ENCODE peak calls at places on chromosomes 13 and 19, in eight cellular contexts. Q is small intestine; I is amygdala; X is Ammon's horn; T is NCI-H146; W is naive thymus-derived CD8-positive, alpha-beta T cell; J is KBM-7; S is head of caudate nucleus. E is an unnamed sample.

GRCh38 chr13:41694902-41695301 is 237.6 kb downstream of the RGCC start:
- DNase-seq in Q (no peak), T (no peak), S (no peak), W (no peak), X (no peak), J (peak), I (no peak), E (no peak)

GRCh38 chr19:4284176-4284958 is 5.3 kb downstream of the SHD start:
- DNase-seq in X (no peak), W (no peak), I (no peak), Q (peak), T (no peak), J (peak), S (no peak), E (no peak)

GRCh38 chr13:51221674-51222509 is at the start of gene FAM124A:
- DNase-seq in Q (peak), S (peak), T (peak), I (no peak), X (peak), W (no peak), J (peak), E (peak)

GRCh38 chr13:35881360-35881759 is 249.8 kb downstream of the DCLK1 start:
- DNase-seq in J (no peak), I (no peak), Q (no peak), S (peak), W (no peak), T (no peak), X (peak), E (no peak)

GRCh38 chr13:41546372-41547252 is 89.3 kb downstream of the RGCC start:
- DNase-seq in Q (no peak), T (no peak), W (no peak), I (no peak), J (no peak), S (no peak), X (no peak), E (no peak)

GRCh38 chr19:310141-310651 is 19.0 kb upstream of the PLPP2 start:
- DNase-seq in W (no peak), T (peak), I (no peak), J (no peak), Q (peak), S (no peak), X (no peak), E (no peak)

GRCh38 chr13:103386341-103386740 is 320.1 kb upstream of the SLC10A2 start:
- DNase-seq in T (no peak), W (no peak), Q (no peak), S (no peak), X (no peak), J (no peak), I (no peak), E (no peak)

GRCh38 chr13:23753523-23753922 is 135.7 kb downstream of the MIPEP start:
- DNase-seq in J (no peak), I (no peak), X (no peak), S (no peak), W (no peak), T (no peak), Q (peak), E (no peak)

GRCh38 chr13:110326263-110326904 is 19.3 kb downstream of the COL4A2 start:
- DNase-seq in J (no peak), X (no peak), W (no peak), Q (no peak), T (no peak), S (no peak), I (no peak), E (no peak)

GRCh38 chr13:107347641-107348369 is 779.9 kb upstream of the ARGLU1 start:
- DNase-seq in W (no peak), I (no peak), S (no peak), Q (no peak), J (no peak), T (no peak), X (no peak), E (no peak)

GRCh38 chr13:66635526-66635925 is 594.6 kb downstream of the PCDH9 start:
- DNase-seq in J (no peak), I (no peak), T (no peak), W (no peak), X (no peak), S (no peak), Q (no peak), E (no peak)

GRCh38 chr19:46503848-46504453 is 8.3 kb upstream of the PNMA8B start:
- DNase-seq in J (no peak), T (no peak), X (peak), I (no peak), Q (no peak), W (no peak), S (peak), E (no peak)

GRCh38 chr19:57870225-57870624 is 18.6 kb downstream of the ZNF814 start:
- DNase-seq in S (no peak), J (no peak), Q (no peak), X (no peak), T (no peak), W (no peak), I (no peak), E (no peak)

GRCh38 chr13:80524447-80525215 is 183.7 kb upstream of the SPRY2 start:
- DNase-seq in I (no peak), T (no peak), S (no peak), J (no peak), X (no peak), Q (no peak), W (no peak), E (no peak)

GRCh38 chr13:112572408-112572807 is 15.5 kb downstream of the TUBGCP3 start:
- DNase-seq in Q (no peak), J (no peak), T (no peak), X (no peak), W (no peak), I (no peak), S (no peak), E (no peak)

GRCh38 chr13:99981115-99982020 is at the start of gene ZIC2:
- DNase-seq in Q (no peak), I (no peak), J (peak), S (no peak), T (peak), W (no peak), X (peak), E (no peak)

GRCh38 chr19:29887498-29887897 is 54.5 kb upstream of the URI1 start:
- DNase-seq in X (no peak), S (no peak), Q (no peak), I (no peak), W (no peak), J (peak), T (no peak), E (no peak)

GRCh38 chr19:35436477-35437141 is 11.4 kb upstream of the FFAR2 start:
- DNase-seq in Q (peak), I (no peak), S (no peak), J (peak), X (no peak), T (no peak), W (no peak), E (no peak)

GRCh38 chr13:78098249-78098648 is 179.6 kb upstream of the EDNRB start:
- DNase-seq in I (no peak), W (no peak), T (no peak), S (no peak), Q (no peak), J (no peak), X (no peak), E (no peak)

GRCh38 chr19:2740314-2740656 is 468 bp upstream of the SLC39A3 start:
- DNase-seq in J (no peak), X (no peak), T (no peak), W (no peak), I (no peak), S (no peak), Q (no peak), E (no peak)

GRCh38 chr19:32404939-32405430 is 585 bp upstream of the DPY19L3 start:
- DNase-seq in S (peak), I (peak), J (no peak), X (peak), Q (peak), W (peak), T (peak), E (no peak)

GRCh38 chr13:35787937-35788336 is 311.4 kb upstream of the MAB21L1 start:
- DNase-seq in I (no peak), J (no peak), S (no peak), X (no peak), Q (no peak), W (no peak), T (no peak), E (no peak)

GRCh38 chr13:59744747-59745394 is 418.9 kb downstream of the DIAPH3 start:
- DNase-seq in W (no peak), I (no peak), X (no peak), S (no peak), J (no peak), Q (no peak), T (no peak), E (no peak)

GRCh38 chr19:34831714-34832113 is 58.7 kb upstream of the ZNF599 start:
- DNase-seq in J (no peak), X (no peak), S (no peak), Q (no peak), I (no peak), T (no peak), W (no peak), E (no peak)

GRCh38 chr13:33642374-33643065 is 175.4 kb upstream of the RFC3 start:
- DNase-seq in Q (peak), W (no peak), I (no peak), S (no peak), J (no peak), T (no peak), X (no peak), E (no peak)

GRCh38 chr13:45681101-45681500 is 21.0 kb upstream of the CBY2 start:
- DNase-seq in X (no peak), I (no peak), T (no peak), S (no peak), W (no peak), J (no peak), Q (no peak), E (no peak)

GRCh38 chr19:44255705-44256411 is 3.8 kb upstream of the ZNF233 start:
- DNase-seq in S (no peak), X (no peak), J (no peak), Q (no peak), T (no peak), I (no peak), W (no peak), E (no peak)

GRCh38 chr19:7897289-7897688 is 6.4 kb upstream of the MAP2K7 start:
- DNase-seq in I (no peak), Q (no peak), X (no peak), T (no peak), W (no peak), J (no peak), S (no peak), E (no peak)

GRCh38 chr19:2532252-2533071 is 56.5 kb downstream of the GADD45B start:
- DNase-seq in X (no peak), J (no peak), S (no peak), Q (no peak), T (no peak), W (no peak), I (no peak), E (no peak)

GRCh38 chr13:113904411-113904810 is 40.5 kb upstream of the GAS6 start:
- DNase-seq in Q (peak), I (no peak), X (peak), W (no peak), J (peak), T (no peak), S (peak), E (no peak)

GRCh38 chr13:27354379-27354778 is 70.0 kb upstream of the GTF3A start:
- DNase-seq in Q (no peak), I (no peak), W (no peak), J (no peak), X (no peak), T (no peak), S (no peak), E (no peak)

GRCh38 chr13:43293008-43293407 is 269.6 kb downstream of the DNAJC15 start:
- DNase-seq in S (no peak), Q (no peak), I (no peak), T (no peak), W (no peak), X (no peak), J (no peak), E (no peak)

GRCh38 chr19:50729894-50730293 is 6.7 kb downstream of the CLEC11A start:
- DNase-seq in J (no peak), I (no peak), W (no peak), S (no peak), X (no peak), Q (no peak), T (no peak), E (no peak)

GRCh38 chr13:92187378-92187989 is 789.1 kb downstream of the GPC5 start:
- DNase-seq in T (peak), X (peak), J (peak), S (no peak), I (no peak), Q (peak), W (no peak), E (no peak)

GRCh38 chr13:61477619-61478018 is 62.0 kb upstream of the PCDH20 start:
- DNase-seq in I (no peak), X (no peak), W (no peak), T (no peak), J (no peak), S (no peak), Q (no peak), E (no peak)